ENCODE peak calls at places on chromosomes 13 and 19, in seven cellular contexts. A is fibroblast of lung; W is transverse colon; Q is dorsolateral prefrontal cortex; H is CD8-positive, alpha-beta T cell; T is AG04450; R is IMR-90. K is an unnamed sample.

GRCh38 chr19:9847087-9847671 is 12.1 kb downstream of the PIN1 start:
- DNase-seq in T (peak), H (peak), A (peak), Q (peak), R (peak), W (peak), K (peak)

GRCh38 chr13:106376411-106377112 is 158.9 kb downstream of the EFNB2 start:
- DNase-seq in R (peak), T (peak), Q (no peak), H (no peak), W (no peak), A (peak), K (peak)

GRCh38 chr13:27619093-27619705 is 1.1 kb downstream of the LNX2 start:
- DNase-seq in H (no peak), W (no peak), Q (no peak), T (no peak), R (peak), A (peak), K (no peak)

GRCh38 chr13:44302233-44302632 is 71.4 kb upstream of the SERP2 start:
- DNase-seq in H (no peak), A (peak), T (no peak), Q (no peak), R (no peak), W (no peak), K (no peak)

GRCh38 chr13:98839826-98840769 is 87.6 kb upstream of the SLC15A1 start:
- DNase-seq in T (no peak), R (peak), Q (peak), W (peak), H (peak), A (peak), K (no peak)

GRCh38 chr19:30202060-30202600 is 170.1 kb upstream of the ZNF536 start:
- DNase-seq in Q (no peak), A (no peak), T (no peak), W (no peak), H (no peak), R (no peak), K (no peak)

GRCh38 chr13:65595881-65596280 is 1634.3 kb downstream of the PCDH9 start:
- DNase-seq in A (peak), T (peak), R (peak), Q (no peak), W (no peak), H (no peak), K (no peak)

GRCh38 chr13:110138009-110138699 is 168.8 kb downstream of the COL4A1 start:
- DNase-seq in T (no peak), Q (no peak), H (peak), R (peak), W (peak), A (peak), K (no peak)

GRCh38 chr19:29119582-29119981 is 93.4 kb downstream of the UQCRFS1 start:
- DNase-seq in T (no peak), W (no peak), Q (peak), R (no peak), A (no peak), H (no peak), K (no peak)

GRCh38 chr13:60617863-60618733 is 221.1 kb downstream of the TDRD3 start:
- DNase-seq in W (no peak), A (peak), R (peak), H (no peak), Q (no peak), T (no peak), K (peak)

GRCh38 chr19:49085868-49086232 is 599 bp downstream of the SNRNP70 start:
- DNase-seq in R (no peak), T (no peak), H (no peak), A (no peak), W (no peak), Q (no peak), K (no peak)

GRCh38 chr19:49081273-49081672 is 4.0 kb upstream of the SNRNP70 start:
- DNase-seq in T (no peak), Q (no peak), W (no peak), R (no peak), H (no peak), A (no peak), K (no peak)

GRCh38 chr19:49086296-49086695 is 1.0 kb downstream of the SNRNP70 start:
- DNase-seq in A (no peak), R (no peak), H (no peak), Q (no peak), W (no peak), T (no peak), K (no peak)

GRCh38 chr19:49084206-49085019 is 838 bp upstream of the SNRNP70 start:
- DNase-seq in R (no peak), H (no peak), Q (no peak), T (no peak), A (no peak), W (no peak), K (no peak)

GRCh38 chr19:49085020-49085867 is at the start of gene SNRNP70:
- DNase-seq in R (peak), W (peak), T (peak), Q (peak), H (peak), A (peak), K (peak)
- TF ChIP-seq CTCF in R (no peak), W (no peak), T (no peak), Q (no peak), H (no peak), A (no peak), K (no peak)

DNA sequence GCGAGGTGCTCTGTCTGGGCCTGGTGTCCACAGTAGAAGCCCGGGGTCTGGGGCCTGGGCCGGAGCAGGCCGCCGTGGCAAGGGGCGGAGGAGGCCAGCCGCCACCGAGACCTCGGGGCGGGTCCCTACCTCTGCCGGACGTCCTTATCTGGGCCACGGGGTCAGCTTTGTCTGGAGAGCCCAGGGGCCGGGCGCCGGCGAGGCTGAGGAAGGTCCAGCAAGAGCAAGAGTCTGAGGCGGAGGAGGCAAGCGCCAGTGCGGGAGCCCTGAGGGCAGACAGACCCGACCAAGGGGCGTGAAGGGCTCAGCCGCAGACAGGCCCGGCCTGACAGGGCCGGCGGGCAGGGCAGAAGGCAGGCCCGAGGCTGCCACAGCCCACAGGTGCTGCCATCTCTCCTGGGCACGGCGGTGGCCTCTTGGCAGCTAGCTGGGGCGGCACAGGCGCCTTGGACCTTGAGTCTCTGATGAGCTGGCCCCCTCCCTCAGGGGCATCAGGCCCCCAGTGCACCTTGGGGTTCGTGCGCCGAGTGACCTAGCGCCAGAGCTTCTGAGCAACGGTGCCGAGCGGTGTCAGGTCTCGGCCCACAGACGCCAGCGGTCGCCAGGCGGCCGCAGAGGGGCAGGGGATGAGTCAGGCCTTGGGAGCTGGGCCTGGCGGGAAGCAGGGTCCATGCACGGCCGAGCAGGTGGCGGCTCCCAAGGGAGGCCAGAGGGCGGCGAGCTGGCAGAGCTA is 19.1 kb upstream of the AKAP8 start:
- DNase-seq in H (no peak), W (no peak), T (no peak), A (no peak), Q (no peak), R (no peak), K (no peak)
- H3K4me3 ChIP-seq in H (no peak), W (no peak), T (no peak), A (no peak), Q (no peak), R (no peak), K (no peak)

DNA sequence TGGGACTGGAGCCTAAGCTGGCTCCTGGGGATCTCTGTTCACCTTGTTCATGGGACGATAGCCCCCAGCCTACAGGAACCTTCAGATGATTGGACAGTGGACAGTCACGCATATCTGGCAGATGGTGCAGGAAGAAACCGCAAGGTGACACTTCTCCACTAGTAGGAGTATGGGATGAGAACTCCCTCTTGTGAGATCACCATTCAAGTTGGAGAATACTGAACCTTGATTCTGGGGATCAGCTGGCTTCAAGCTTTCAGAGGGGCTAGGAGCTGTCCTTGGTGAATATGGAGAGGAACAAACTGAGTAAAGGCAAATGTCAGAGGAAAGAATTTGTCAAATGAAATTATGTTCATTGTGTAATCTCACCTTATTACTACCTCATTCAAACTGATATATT is 204.5 kb downstream of the PDS5B start:
- DNase-seq in T (no peak), A (no peak), H (no peak), R (no peak), Q (no peak), W (no peak), K (no peak)
- TF ChIP-seq CTCF in T (peak), A (no peak), H (no peak), R (peak), Q (no peak), W (no peak), K (no peak)

DNA sequence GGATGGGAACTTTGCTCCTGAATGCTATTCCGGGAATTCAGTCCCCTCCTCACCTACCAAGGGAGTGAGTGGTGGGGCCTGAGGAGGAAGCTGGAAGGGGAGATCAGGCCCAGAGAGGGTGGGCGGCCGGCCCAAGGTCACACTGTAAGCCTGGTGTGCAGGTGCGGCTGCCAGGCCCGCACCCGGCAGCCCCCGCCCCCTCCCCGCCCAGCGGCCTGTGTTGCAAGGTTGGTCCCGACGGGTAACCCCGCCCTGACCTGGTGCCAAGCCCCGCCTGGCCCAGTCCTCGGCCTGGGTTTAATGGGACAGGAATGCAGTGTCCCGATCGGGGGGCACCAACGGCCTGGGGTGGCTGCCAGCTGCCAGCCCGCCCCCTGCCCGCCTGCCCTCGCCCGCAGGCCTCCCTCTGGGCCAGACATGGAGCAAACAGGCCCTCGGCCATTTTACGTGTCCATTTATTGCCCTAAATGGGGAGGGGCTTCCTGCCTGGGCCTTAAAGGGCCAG is 5.5 kb downstream of the ZBTB7A start:
- DNase-seq in T (no peak), R (no peak), Q (no peak), A (no peak), H (no peak), W (peak), K (no peak)
- H3K4me3 ChIP-seq in T (no peak), R (no peak), Q (peak), A (peak), H (peak), W (peak), K (peak)

DNA sequence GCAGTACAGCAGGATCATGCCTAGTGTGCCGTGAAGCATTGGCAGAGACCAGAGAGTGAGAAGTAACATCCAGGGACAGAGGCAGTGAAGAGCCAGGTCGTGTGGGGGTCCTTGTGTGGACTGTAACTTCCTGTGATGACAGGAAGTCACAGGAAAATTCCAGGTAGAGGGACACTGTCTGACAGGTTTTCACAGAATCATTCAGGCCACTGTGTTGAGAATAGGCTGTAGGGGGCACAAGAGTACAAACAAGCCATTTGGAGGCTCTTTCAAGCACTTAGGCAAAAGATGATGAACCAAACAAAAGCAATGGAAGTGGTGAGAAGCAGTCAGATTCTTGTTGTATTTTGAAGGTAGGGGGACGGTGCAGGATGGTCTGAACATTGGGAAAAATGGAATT is 46.4 kb downstream of the N4BP2L1 start:
- DNase-seq in R (peak), Q (no peak), H (no peak), A (peak), T (no peak), W (no peak), K (no peak)
- TF ChIP-seq CTCF in R (peak), Q (peak), H (peak), A (peak), T (peak), W (peak), K (peak)

DNA sequence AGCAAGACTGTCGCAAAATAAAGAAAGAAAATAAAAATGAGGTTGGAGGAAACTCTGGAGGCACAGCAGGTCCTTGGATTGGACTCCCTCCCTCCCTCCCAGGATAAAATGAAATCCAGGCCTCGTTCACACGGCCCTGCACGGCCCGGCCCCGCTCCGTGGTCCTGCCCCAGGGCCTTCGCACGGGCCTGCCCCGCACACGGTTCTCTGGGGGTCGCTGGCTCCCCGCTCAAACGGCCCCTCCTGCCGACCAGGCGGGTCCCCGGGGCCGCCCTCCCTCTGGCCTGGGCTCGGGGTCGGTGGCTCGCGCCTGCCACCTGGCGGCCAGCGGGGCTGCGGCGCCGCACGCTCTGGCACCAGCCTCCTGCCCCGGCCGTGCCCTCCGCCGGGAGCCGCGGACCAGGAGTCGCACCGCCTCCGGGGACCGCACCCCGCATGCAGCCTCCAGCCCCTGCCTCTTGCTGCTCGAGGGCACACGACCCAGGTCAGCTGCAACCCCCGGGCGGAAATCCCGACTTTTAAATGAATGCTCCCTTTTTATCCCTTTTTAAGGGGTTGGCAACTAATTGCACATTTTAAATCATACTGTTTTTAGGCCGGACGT is 1.5 kb upstream of the WDR18 start:
- DNase-seq in R (peak), H (peak), W (peak), Q (peak), T (no peak), A (peak), K (no peak)
- H3K4me3 ChIP-seq in R (peak), H (no peak), W (no peak), Q (peak), T (peak), A (no peak), K (peak)

GRCh38 chr19:6556480-6556879 is 25.7 kb downstream of the TNFSF9 start:
- DNase-seq in T (no peak), Q (no peak), H (no peak), W (no peak), A (peak), R (no peak), K (no peak)

GRCh38 chr19:6556043-6556449 is 25.2 kb downstream of the TNFSF9 start:
- DNase-seq in Q (no peak), R (no peak), H (no peak), W (no peak), T (no peak), A (no peak), K (no peak)

GRCh38 chr19:6551091-6551490 is 20.3 kb downstream of the TNFSF9 start:
- DNase-seq in W (no peak), H (no peak), R (no peak), T (no peak), Q (no peak), A (no peak), K (no peak)

DNA sequence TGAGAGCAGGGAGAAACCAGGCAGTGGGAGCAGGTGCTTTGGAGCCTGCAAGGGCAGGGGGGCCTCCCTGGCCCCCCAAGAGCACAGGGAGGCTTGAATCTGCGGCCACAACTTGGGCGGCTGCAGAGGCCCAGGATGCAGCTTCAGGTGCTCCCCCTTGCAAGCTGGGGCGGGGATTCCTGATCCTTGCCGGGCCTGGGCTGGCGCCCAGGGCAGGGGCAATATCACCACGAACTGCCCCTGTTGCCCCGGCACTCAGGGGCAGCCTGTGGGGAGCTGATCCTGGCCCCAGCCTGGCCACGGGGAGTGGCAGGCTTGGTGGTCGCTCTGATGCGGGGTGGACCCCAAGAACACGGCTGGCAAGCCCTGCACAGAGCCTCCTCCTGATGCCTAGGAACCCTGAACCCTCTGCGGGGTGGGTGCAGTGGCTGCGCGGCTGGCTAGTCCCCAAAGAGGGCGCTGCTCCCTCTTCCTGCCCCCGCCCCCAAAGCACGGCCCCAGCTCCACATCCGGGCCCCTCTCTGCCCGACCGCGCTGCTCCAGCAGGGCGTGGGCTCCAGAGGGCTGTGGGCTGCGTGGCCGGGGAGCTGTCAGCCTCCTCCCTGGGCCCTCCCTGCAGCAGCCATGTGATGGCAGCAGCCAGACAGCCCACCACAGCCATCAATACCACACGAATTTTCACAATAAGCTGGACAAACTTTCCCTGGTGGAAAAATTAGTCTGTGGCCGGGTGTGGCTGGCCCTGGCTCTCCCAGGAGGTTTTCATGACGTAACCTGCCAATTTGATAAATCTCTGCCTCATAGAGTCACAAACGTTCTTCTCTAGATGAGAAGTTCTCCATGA is 21.0 kb downstream of the TNFSF9 start:
- DNase-seq in T (no peak), A (peak), H (peak), R (no peak), Q (no peak), W (peak), K (no peak)
- TF ChIP-seq CTCF in T (no peak), A (no peak), H (peak), R (no peak), Q (no peak), W (no peak), K (no peak)

GRCh38 chr13:52879950-52880650 is 31.7 kb upstream of the PCDH8 start:
- DNase-seq in H (no peak), W (no peak), T (no peak), A (no peak), R (no peak), Q (no peak), K (no peak)
- H3K4me3 ChIP-seq in H (no peak), W (no peak), T (no peak), A (no peak), R (no peak), Q (no peak), K (no peak)

GRCh38 chr19:44757735-44758505 is 9.4 kb downstream of the BCL3 start:
- DNase-seq in T (no peak), A (peak), R (peak), Q (peak), H (no peak), W (peak), K (no peak)
- TF ChIP-seq CTCF in T (no peak), A (no peak), R (peak), Q (no peak), H (no peak), W (no peak), K (no peak)

GRCh38 chr19:16384688-16385087 is 60.1 kb downstream of the KLF2 start:
- DNase-seq in R (no peak), Q (no peak), H (no peak), W (no peak), A (no peak), T (no peak), K (no peak)

GRCh38 chr19:16385296-16385695 is 60.7 kb downstream of the KLF2 start:
- DNase-seq in Q (no peak), R (no peak), A (no peak), H (no peak), W (no peak), T (no peak), K (no peak)

GRCh38 chr19:16382775-16383543 is 58.3 kb downstream of the KLF2 start:
- DNase-seq in A (peak), H (peak), T (peak), R (peak), W (peak), Q (peak), K (peak)

GRCh38 chr19:16381756-16382401 is 57.3 kb downstream of the KLF2 start:
- DNase-seq in Q (no peak), W (peak), H (no peak), R (no peak), A (no peak), T (no peak), K (peak)

GRCh38 chr19:16383584-16384161 is 59.0 kb downstream of the KLF2 start:
- DNase-seq in A (no peak), W (no peak), H (no peak), R (no peak), T (no peak), Q (no peak), K (no peak)
- H3K4me3 ChIP-seq in A (no peak), W (no peak), H (no peak), R (no peak), T (no peak), Q (no peak), K (no peak)

K was measured in AG09309.